ENCODE peak calls at places on chromosomes 3 and 15, in eight cellular contexts. Y is H4; F is BJ; X is activated CD8-positive, alpha-beta memory T cell treated with anti-CD3 and anti-CD28 coated beads for 48 hours; E is CD4-positive, alpha-beta T cell; M is omental fat pad; H is DMS153; A is OCI-LY7. S is an unnamed sample.

GRCh38 chr3:143977326-143978262 is 6.0 kb downstream of the DIPK2A start:
- DNase-seq in Y (peak), F (no peak), X (no peak), E (no peak), M (no peak), H (no peak), A (no peak), S (no peak)

GRCh38 chr3:72487946-72488735 is 360.1 kb downstream of the SHQ1 start:
- DNase-seq in Y (no peak), F (no peak), X (no peak), E (no peak), M (no peak), H (no peak), A (no peak), S (no peak)

GRCh38 chr3:177693596-177693995 is 496.3 kb upstream of the TBL1XR1 start:
- DNase-seq in Y (peak), F (no peak), X (no peak), E (no peak), M (no peak), H (no peak), A (no peak), S (no peak)

GRCh38 chr3:127770671-127771370 is 51.5 kb downstream of the MGLL start:
- DNase-seq in Y (no peak), F (no peak), X (no peak), E (no peak), M (no peak), H (no peak), A (no peak), S (no peak)

GRCh38 chr15:60590935-60591490 is 112.1 kb upstream of the ICE2 start:
- DNase-seq in Y (no peak), F (no peak), X (no peak), E (peak), M (no peak), H (no peak), A (no peak), S (peak)

GRCh38 chr15:74179983-74180688 is 6.6 kb downstream of the ISLR start:
- DNase-seq in Y (no peak), F (no peak), X (no peak), E (no peak), M (no peak), H (no peak), A (no peak), S (peak)

GRCh38 chr3:126357299-126358037 is at the start of gene KLF15:
- DNase-seq in Y (peak), F (no peak), X (peak), E (peak), M (peak), H (no peak), A (peak), S (peak)

GRCh38 chr15:65655457-65655856 is 33.7 kb downstream of the SLC24A1 start:
- DNase-seq in Y (no peak), F (no peak), X (no peak), E (no peak), M (no peak), H (no peak), A (no peak), S (no peak)

GRCh38 chr3:48157215-48157840 is 30.9 kb downstream of the CDC25A start:
- DNase-seq in Y (no peak), F (no peak), X (no peak), E (no peak), M (no peak), H (no peak), A (no peak), S (no peak)

GRCh38 chr15:79942656-79943481 is 28.1 kb downstream of the BCL2A1 start:
- DNase-seq in Y (no peak), F (no peak), X (no peak), E (no peak), M (no peak), H (no peak), A (no peak), S (no peak)

GRCh38 chr3:61858054-61858453 is 296.7 kb downstream of the PTPRG start:
- DNase-seq in Y (no peak), F (no peak), X (no peak), E (no peak), M (no peak), H (no peak), A (no peak), S (no peak)

GRCh38 chr3:57127849-57128566 is 37.1 kb downstream of the IL17RD start:
- DNase-seq in Y (no peak), F (peak), X (no peak), E (no peak), M (no peak), H (no peak), A (no peak), S (no peak)

GRCh38 chr15:60000113-60000823 is 3.8 kb upstream of the FOXB1 start:
- DNase-seq in Y (no peak), F (no peak), X (no peak), E (no peak), M (no peak), H (no peak), A (no peak), S (no peak)

GRCh38 chr15:85993116-85993515 is 86.6 kb upstream of the AGBL1 start:
- DNase-seq in Y (no peak), F (no peak), X (no peak), E (no peak), M (no peak), H (no peak), A (no peak), S (no peak)

GRCh38 chr3:152362086-152362485 is 93.4 kb downstream of the MBNL1 start:
- DNase-seq in Y (no peak), F (no peak), X (no peak), E (no peak), M (no peak), H (no peak), A (no peak), S (no peak)

GRCh38 chr3:24545917-24546316 is 51.3 kb upstream of the THRB start:
- DNase-seq in Y (peak), F (no peak), X (no peak), E (no peak), M (no peak), H (no peak), A (no peak), S (no peak)

S was measured in breast epithelium.